ENCODE peak calls at places on chromosome 5, in six cellular contexts. One of them, this sample, is unnamed.

GRCh38 chr5:102547161-102547560 is 48.4 kb upstream of the SLCO6A1 start:
- DNase-seq in WTC11: no peak
- DNase-seq in pancreas: no peak
- DNase-seq in NCI-H1092 treated with DMSO at 0.1 percent for 48 hours: no peak
- DNase-seq in epithelial cell of esophagus: no peak
- DNase-seq in hippocampal formation: no peak
- DNase-seq in this sample: no peak

GRCh38 chr5:38500861-38501260 is 55.6 kb downstream of the LIFR start:
- DNase-seq in NCI-H1092 treated with DMSO at 0.1 percent for 48 hours: no peak
- DNase-seq in epithelial cell of esophagus: peak; percentile 55
- DNase-seq in WTC11: no peak
- DNase-seq in pancreas: no peak
- DNase-seq in hippocampal formation: no peak
- DNase-seq in this sample: no peak

GRCh38 chr5:2164586-2164985 is 281.9 kb upstream of the IRX4 start:
- DNase-seq in NCI-H1092 treated with DMSO at 0.1 percent for 48 hours: no peak
- DNase-seq in WTC11: no peak
- DNase-seq in pancreas: no peak
- DNase-seq in hippocampal formation: no peak
- DNase-seq in epithelial cell of esophagus: no peak
- DNase-seq in this sample: no peak

GRCh38 chr5:143011621-143012020 is 241.4 kb downstream of the ARHGAP26 start:
- DNase-seq in pancreas: no peak
- DNase-seq in NCI-H1092 treated with DMSO at 0.1 percent for 48 hours: peak; percentile 81
- DNase-seq in hippocampal formation: no peak
- DNase-seq in WTC11: no peak
- DNase-seq in epithelial cell of esophagus: no peak
- DNase-seq in this sample: no peak

GRCh38 chr5:1516615-1517601 is 6.9 kb downstream of the LPCAT1 start:
- DNase-seq in hippocampal formation: no peak
- DNase-seq in WTC11: peak; percentile 13
- DNase-seq in epithelial cell of esophagus: peak; percentile 60
- DNase-seq in NCI-H1092 treated with DMSO at 0.1 percent for 48 hours: no peak
- DNase-seq in pancreas: peak; percentile 41
- DNase-seq in this sample: no peak

GRCh38 chr5:142747034-142747433 is 23.1 kb upstream of the ARHGAP26 start:
- DNase-seq in WTC11: no peak
- DNase-seq in hippocampal formation: no peak
- DNase-seq in NCI-H1092 treated with DMSO at 0.1 percent for 48 hours: no peak
- DNase-seq in pancreas: no peak
- DNase-seq in epithelial cell of esophagus: no peak
- DNase-seq in this sample: no peak

GRCh38 chr5:121100931-121101330 is 636.8 kb downstream of the PRR16 start:
- DNase-seq in pancreas: no peak
- DNase-seq in NCI-H1092 treated with DMSO at 0.1 percent for 48 hours: no peak
- DNase-seq in epithelial cell of esophagus: no peak
- DNase-seq in WTC11: no peak
- DNase-seq in hippocampal formation: no peak
- DNase-seq in this sample: no peak

GRCh38 chr5:67315802-67316103 is 119.2 kb upstream of the CD180 start:
- DNase-seq in WTC11: no peak
- DNase-seq in pancreas: no peak
- DNase-seq in epithelial cell of esophagus: no peak
- DNase-seq in hippocampal formation: no peak
- DNase-seq in NCI-H1092 treated with DMSO at 0.1 percent for 48 hours: no peak
- DNase-seq in this sample: no peak

GRCh38 chr5:77590347-77590746 is 48.2 kb downstream of the OTP start:
- DNase-seq in WTC11: no peak
- DNase-seq in hippocampal formation: no peak
- DNase-seq in pancreas: no peak
- DNase-seq in NCI-H1092 treated with DMSO at 0.1 percent for 48 hours: no peak
- DNase-seq in epithelial cell of esophagus: no peak
- DNase-seq in this sample: no peak

GRCh38 chr5:14600846-14601245 is 19.3 kb downstream of the OTULINL start:
- DNase-seq in pancreas: no peak
- DNase-seq in epithelial cell of esophagus: no peak
- DNase-seq in hippocampal formation: no peak
- DNase-seq in NCI-H1092 treated with DMSO at 0.1 percent for 48 hours: no peak
- DNase-seq in WTC11: no peak
- DNase-seq in this sample: no peak

GRCh38 chr5:40191041-40191550 is 488.6 kb upstream of the PTGER4 start:
- DNase-seq in WTC11: no peak
- DNase-seq in NCI-H1092 treated with DMSO at 0.1 percent for 48 hours: no peak
- DNase-seq in pancreas: no peak
- DNase-seq in hippocampal formation: no peak
- DNase-seq in epithelial cell of esophagus: no peak
- DNase-seq in this sample: peak; percentile 46

GRCh38 chr5:99686538-99686937 is 757.7 kb upstream of the CHD1 start:
- DNase-seq in NCI-H1092 treated with DMSO at 0.1 percent for 48 hours: no peak
- DNase-seq in epithelial cell of esophagus: no peak
- DNase-seq in WTC11: no peak
- DNase-seq in hippocampal formation: no peak
- DNase-seq in pancreas: no peak
- DNase-seq in this sample: no peak

GRCh38 chr5:43560128-43560527 is 3.3 kb upstream of the PAIP1 start:
- DNase-seq in pancreas: no peak
- DNase-seq in WTC11: no peak
- DNase-seq in NCI-H1092 treated with DMSO at 0.1 percent for 48 hours: no peak
- DNase-seq in epithelial cell of esophagus: peak; percentile 52
- DNase-seq in hippocampal formation: no peak
- DNase-seq in this sample: no peak

GRCh38 chr5:53913941-53914340 is 353.5 kb downstream of the NDUFS4 start:
- DNase-seq in epithelial cell of esophagus: no peak
- DNase-seq in hippocampal formation: no peak
- DNase-seq in NCI-H1092 treated with DMSO at 0.1 percent for 48 hours: no peak
- DNase-seq in pancreas: no peak
- DNase-seq in WTC11: no peak
- DNase-seq in this sample: no peak

GRCh38 chr5:33688041-33688980 is 203.5 kb downstream of the ADAMTS12 start:
- DNase-seq in hippocampal formation: no peak
- DNase-seq in pancreas: no peak
- DNase-seq in NCI-H1092 treated with DMSO at 0.1 percent for 48 hours: no peak
- DNase-seq in WTC11: no peak
- DNase-seq in epithelial cell of esophagus: no peak
- DNase-seq in this sample: no peak

GRCh38 chr5:172150514-172151425 is 37.3 kb downstream of the STK10 start:
- DNase-seq in WTC11: no peak
- DNase-seq in pancreas: no peak
- DNase-seq in NCI-H1092 treated with DMSO at 0.1 percent for 48 hours: no peak
- DNase-seq in hippocampal formation: no peak
- DNase-seq in epithelial cell of esophagus: no peak
- DNase-seq in this sample: no peak

GRCh38 chr5:82886911-82887310 is 190.3 kb downstream of the TMEM167A start:
- DNase-seq in NCI-H1092 treated with DMSO at 0.1 percent for 48 hours: no peak
- DNase-seq in WTC11: no peak
- DNase-seq in epithelial cell of esophagus: no peak
- DNase-seq in pancreas: no peak
- DNase-seq in hippocampal formation: no peak
- DNase-seq in this sample: no peak

GRCh38 chr5:68225188-68225910 is 9.8 kb downstream of the PIK3R1 start:
- DNase-seq in hippocampal formation: no peak
- DNase-seq in WTC11: no peak
- DNase-seq in NCI-H1092 treated with DMSO at 0.1 percent for 48 hours: no peak
- DNase-seq in pancreas: no peak
- DNase-seq in epithelial cell of esophagus: peak; percentile 96
- DNase-seq in this sample: no peak

GRCh38 chr5:63564789-63565188 is 397.5 kb downstream of the HTR1A start:
- DNase-seq in epithelial cell of esophagus: no peak
- DNase-seq in pancreas: no peak
- DNase-seq in NCI-H1092 treated with DMSO at 0.1 percent for 48 hours: no peak
- DNase-seq in WTC11: no peak
- DNase-seq in hippocampal formation: no peak
- DNase-seq in this sample: no peak

GRCh38 chr5:150904479-150905311 is at the start of gene ZNF300:
- DNase-seq in pancreas: peak; percentile 93
- DNase-seq in NCI-H1092 treated with DMSO at 0.1 percent for 48 hours: no peak
- DNase-seq in epithelial cell of esophagus: peak; percentile 96
- DNase-seq in hippocampal formation: peak; percentile 83
- DNase-seq in WTC11: peak; percentile 93
- DNase-seq in this sample: peak; percentile 78

GRCh38 chr5:151696470-151697061 is 9.9 kb upstream of the SPARC start:
- DNase-seq in NCI-H1092 treated with DMSO at 0.1 percent for 48 hours: no peak
- DNase-seq in epithelial cell of esophagus: peak; percentile 34
- DNase-seq in WTC11: peak; percentile 34
- DNase-seq in pancreas: no peak
- DNase-seq in hippocampal formation: no peak
- DNase-seq in this sample: no peak

GRCh38 chr5:75050415-75050814 is 1.9 kb downstream of the GCNT4 start:
- DNase-seq in WTC11: peak; percentile 69
- DNase-seq in epithelial cell of esophagus: peak; percentile 26
- DNase-seq in NCI-H1092 treated with DMSO at 0.1 percent for 48 hours: no peak
- DNase-seq in pancreas: no peak
- DNase-seq in hippocampal formation: no peak
- DNase-seq in this sample: no peak

GRCh38 chr5:178590924-178591423 is 781 bp upstream of the COL23A1 start:
- DNase-seq in pancreas: no peak
- DNase-seq in epithelial cell of esophagus: peak; percentile 89
- DNase-seq in NCI-H1092 treated with DMSO at 0.1 percent for 48 hours: no peak
- DNase-seq in WTC11: no peak
- DNase-seq in hippocampal formation: no peak
- DNase-seq in this sample: no peak

GRCh38 chr5:179288809-179289185 is 56.5 kb downstream of the ADAMTS2 start:
- DNase-seq in epithelial cell of esophagus: no peak
- DNase-seq in WTC11: no peak
- DNase-seq in hippocampal formation: no peak
- DNase-seq in NCI-H1092 treated with DMSO at 0.1 percent for 48 hours: no peak
- DNase-seq in pancreas: peak; percentile 52
- DNase-seq in this sample: no peak

GRCh38 chr5:172322028-172322965 is 38.7 kb upstream of the UBTD2 start:
- DNase-seq in WTC11: no peak
- DNase-seq in epithelial cell of esophagus: peak; percentile 47
- DNase-seq in hippocampal formation: no peak
- DNase-seq in NCI-H1092 treated with DMSO at 0.1 percent for 48 hours: peak; percentile 13
- DNase-seq in pancreas: no peak
- DNase-seq in this sample: peak; percentile 54

GRCh38 chr5:107957023-107957422 is 286.3 kb upstream of the EFNA5 start:
- DNase-seq in NCI-H1092 treated with DMSO at 0.1 percent for 48 hours: no peak
- DNase-seq in WTC11: no peak
- DNase-seq in pancreas: no peak
- DNase-seq in hippocampal formation: no peak
- DNase-seq in epithelial cell of esophagus: no peak
- DNase-seq in this sample: peak; percentile 2

GRCh38 chr5:37355161-37355560 is 15.7 kb downstream of the NUP155 start:
- DNase-seq in epithelial cell of esophagus: no peak
- DNase-seq in hippocampal formation: no peak
- DNase-seq in pancreas: no peak
- DNase-seq in NCI-H1092 treated with DMSO at 0.1 percent for 48 hours: no peak
- DNase-seq in WTC11: no peak
- DNase-seq in this sample: no peak